ENCODE peak calls at places on chromosomes 2 and 18, in seven cellular contexts. R is tibial artery, X is astrocyte of the spinal cord, Q is colonic mucosa, Y is mucosa of descending colon, L is aorta, U is BJ. A is an unnamed sample.

GRCh38 chr2:10234013-10234306 is 68.7 kb upstream of the HPCAL1 start:
- DNase-seq in U (no peak), Q (no peak), R (peak), X (no peak), Y (no peak), L (peak), A (no peak)

GRCh38 chr2:217065695-217066405 is 206.0 kb upstream of the TNP1 start:
- DNase-seq in X (peak), L (no peak), Q (no peak), R (no peak), Y (no peak), U (peak), A (peak)

GRCh38 chr2:220482751-220483150 is 855.3 kb downstream of the SLC4A3 start:
- DNase-seq in U (no peak), R (no peak), X (no peak), L (no peak), Q (no peak), Y (no peak), A (no peak)

GRCh38 chr18:57353137-57353939 is 981 bp downstream of the ST8SIA3 start:
- DNase-seq in Y (no peak), L (no peak), Q (no peak), R (no peak), X (no peak), U (no peak), A (no peak)

GRCh38 chr2:43076676-43077075 is 149.7 kb downstream of the ZFP36L2 start:
- DNase-seq in X (no peak), Q (no peak), L (peak), Y (no peak), U (no peak), R (peak), A (no peak)

GRCh38 chr2:222290691-222291484 is 7.9 kb downstream of the PAX3 start:
- DNase-seq in L (no peak), X (peak), Q (no peak), R (no peak), Y (no peak), U (no peak), A (no peak)

GRCh38 chr2:235098736-235099494 is 147.1 kb downstream of the SH3BP4 start:
- DNase-seq in Y (no peak), Q (no peak), L (no peak), U (peak), R (no peak), X (peak), A (no peak)

GRCh38 chr2:105809099-105809473 is 64.4 kb downstream of the NCK2 start:
- DNase-seq in U (no peak), Q (no peak), Y (no peak), X (no peak), L (no peak), R (no peak), A (no peak)

GRCh38 chr18:35696307-35696706 is 114.8 kb downstream of the GALNT1 start:
- DNase-seq in R (no peak), Q (no peak), L (no peak), Y (no peak), U (no peak), X (no peak), A (no peak)

GRCh38 chr2:219836647-219837177 is 209.3 kb downstream of the SLC4A3 start:
- DNase-seq in L (no peak), X (peak), R (no peak), Y (no peak), Q (no peak), U (no peak), A (no peak)

GRCh38 chr2:71492112-71492511 is 38.8 kb downstream of the DYSF start:
- DNase-seq in R (no peak), Q (no peak), L (no peak), Y (no peak), U (no peak), X (no peak), A (no peak)

GRCh38 chr2:12816379-12817306 is 99.9 kb downstream of the TRIB2 start:
- DNase-seq in Y (no peak), Q (no peak), R (no peak), U (no peak), X (peak), L (no peak), A (no peak)

GRCh38 chr2:5942204-5942603 is 250.0 kb downstream of the SOX11 start:
- DNase-seq in X (no peak), L (no peak), Y (no peak), U (no peak), R (no peak), Q (no peak), A (no peak)

GRCh38 chr18:49168970-49169619 is 218.3 kb upstream of the SMAD7 start:
- DNase-seq in Q (peak), Y (no peak), R (no peak), U (no peak), L (no peak), X (no peak), A (no peak)

GRCh38 chr2:15909736-15910135 is 30.6 kb upstream of the MYCN start:
- DNase-seq in U (no peak), L (no peak), X (no peak), R (no peak), Y (no peak), Q (no peak), A (no peak)

GRCh38 chr2:84770280-84770679 is 110.6 kb downstream of the TRABD2A start:
- DNase-seq in R (no peak), Q (no peak), X (no peak), L (no peak), U (no peak), Y (no peak), A (no peak)

GRCh38 chr2:119423041-119423440 is 8.6 kb upstream of the TMEM37 start:
- DNase-seq in L (no peak), U (no peak), Y (no peak), X (no peak), R (peak), Q (no peak), A (no peak)

GRCh38 chr2:23475036-23475435 is 90.1 kb downstream of the KLHL29 start:
- DNase-seq in X (no peak), U (no peak), Y (no peak), L (no peak), Q (no peak), R (peak), A (no peak)

GRCh38 chr2:191565647-191566198 is 112.2 kb upstream of the NABP1 start:
- DNase-seq in L (no peak), Q (no peak), U (no peak), R (no peak), Y (no peak), X (no peak), A (no peak)

GRCh38 chr2:216849987-216850386 is 9.9 kb downstream of the TNP1 start:
- DNase-seq in R (no peak), X (no peak), Q (no peak), L (no peak), Y (no peak), U (no peak), A (no peak)

GRCh38 chr2:238128061-238129040 is 10.1 kb upstream of the KLHL30 start:
- DNase-seq in Y (peak), R (no peak), U (no peak), X (no peak), L (peak), Q (no peak), A (no peak)

GRCh38 chr2:74391209-74391579 is 11.1 kb upstream of the DCTN1 start:
- DNase-seq in L (no peak), U (no peak), Q (no peak), Y (no peak), R (no peak), X (peak), A (no peak)

GRCh38 chr2:98123286-98123685 is 36.3 kb downstream of the VWA3B start:
- DNase-seq in R (no peak), Q (no peak), L (no peak), Y (no peak), X (no peak), U (no peak), A (no peak)

GRCh38 chr18:70376914-70377258 is 88.0 kb downstream of the SOCS6 start:
- DNase-seq in Y (no peak), Q (peak), U (no peak), L (no peak), R (no peak), X (no peak), A (no peak)

GRCh38 chr2:114113527-114113926 is 223.6 kb downstream of the ACTR3 start:
- DNase-seq in L (no peak), U (no peak), R (no peak), Q (no peak), X (no peak), Y (no peak), A (no peak)

GRCh38 chr2:217604527-217605279 is 398.1 kb downstream of the TNS1 start:
- DNase-seq in Q (no peak), X (no peak), R (no peak), L (no peak), Y (no peak), U (no peak), A (no peak)

GRCh38 chr2:51628953-51629352 is 597.0 kb upstream of the NRXN1 start:
- DNase-seq in Q (no peak), L (no peak), U (no peak), Y (no peak), X (no peak), R (no peak), A (peak)

GRCh38 chr2:189913851-189914250 is 129.6 kb downstream of the PMS1 start:
- DNase-seq in X (no peak), L (no peak), Q (no peak), U (no peak), Y (no peak), R (no peak), A (no peak)

DNA sequence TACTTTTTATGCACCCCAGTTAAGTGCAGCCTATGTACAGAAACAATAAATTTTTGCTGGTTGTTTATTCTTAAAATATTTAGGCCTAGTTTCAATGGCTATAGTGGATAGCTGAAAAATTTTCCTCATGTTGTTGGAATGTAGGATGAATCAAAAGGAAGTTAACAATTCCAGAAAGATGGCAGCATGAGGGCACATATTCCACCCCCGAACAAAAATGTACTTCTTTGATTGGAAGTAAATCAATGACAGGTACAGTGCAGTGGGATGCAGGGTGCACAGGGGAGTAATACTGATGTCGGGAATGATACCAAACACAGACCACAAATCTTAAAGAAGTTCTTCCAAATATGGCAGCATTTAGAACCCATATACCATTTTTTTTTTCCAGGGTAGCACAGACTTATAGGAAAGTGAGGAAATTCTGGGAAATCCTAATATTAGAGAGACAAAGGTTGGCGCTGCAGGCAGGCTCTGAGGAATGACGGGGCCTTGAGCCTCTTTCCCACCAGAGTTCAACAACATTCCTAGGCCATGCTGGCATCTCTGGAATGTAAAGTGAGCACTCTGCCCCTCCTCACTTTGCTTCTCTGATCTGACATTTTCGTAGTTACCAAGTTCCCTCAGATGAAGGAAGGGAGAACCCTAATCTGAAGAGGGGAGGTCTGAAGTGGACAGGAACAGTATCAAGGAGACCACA is 36.6 kb upstream of the IKZF2 start:
- DNase-seq in L (no peak), Q (no peak), U (no peak), Y (no peak), R (no peak), X (peak), A (peak)
- H3K4me3 ChIP-seq in L (no peak), Q (no peak), U (no peak), Y (no peak), R (no peak), X (no peak), A (no peak)

GRCh38 chr18:12750708-12751502 is 48.1 kb downstream of the PSMG2 start:
- DNase-seq in R (no peak), L (no peak), U (no peak), Y (no peak), X (no peak), Q (no peak), A (no peak)

GRCh38 chr18:12749136-12749535 is 46.3 kb downstream of the PSMG2 start:
- DNase-seq in U (no peak), R (no peak), X (no peak), Y (no peak), L (no peak), Q (no peak), A (no peak)

GRCh38 chr18:12748671-12749070 is 45.8 kb downstream of the PSMG2 start:
- DNase-seq in X (no peak), U (no peak), L (no peak), R (no peak), Q (no peak), Y (no peak), A (no peak)

GRCh38 chr18:12751503-12751884 is 48.7 kb downstream of the PSMG2 start:
- DNase-seq in R (peak), X (no peak), L (no peak), Q (no peak), U (no peak), Y (no peak), A (no peak)

DNA sequence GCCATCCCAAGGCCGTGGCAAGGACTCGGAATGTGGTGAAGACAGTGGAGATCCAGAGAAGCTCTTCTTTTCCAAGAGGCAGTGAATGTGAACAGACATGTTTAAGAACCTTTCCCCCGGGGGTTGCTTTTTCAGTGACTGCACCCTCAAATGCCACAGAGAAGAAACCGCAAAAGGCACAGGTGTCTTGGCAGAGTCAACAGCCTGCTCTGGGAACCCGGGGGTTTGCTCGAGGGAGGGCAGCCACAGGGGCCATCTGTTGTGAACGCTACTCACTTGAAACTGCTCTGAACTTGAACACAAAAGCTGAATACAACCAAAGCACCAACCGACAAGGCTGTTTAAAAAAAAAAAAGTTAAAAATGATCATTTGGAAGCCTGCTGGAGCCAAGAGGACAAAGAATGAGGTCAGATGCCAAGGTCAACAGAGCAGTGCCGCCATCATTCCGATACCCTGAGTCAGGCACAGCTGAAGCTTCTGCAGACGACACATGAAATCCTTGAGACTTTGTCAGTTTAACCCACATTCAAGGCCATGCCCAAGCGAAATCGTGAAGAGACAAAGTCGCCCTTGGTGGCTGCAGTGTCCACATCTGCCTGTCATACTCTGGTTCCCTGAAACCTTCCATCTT is 47.4 kb downstream of the PSMG2 start:
- DNase-seq in R (no peak), Q (no peak), L (no peak), X (no peak), U (no peak), Y (no peak), A (no peak)
- H3K4me3 ChIP-seq in R (no peak), Q (no peak), L (no peak), X (no peak), U (no peak), Y (no peak), A (no peak)

DNA sequence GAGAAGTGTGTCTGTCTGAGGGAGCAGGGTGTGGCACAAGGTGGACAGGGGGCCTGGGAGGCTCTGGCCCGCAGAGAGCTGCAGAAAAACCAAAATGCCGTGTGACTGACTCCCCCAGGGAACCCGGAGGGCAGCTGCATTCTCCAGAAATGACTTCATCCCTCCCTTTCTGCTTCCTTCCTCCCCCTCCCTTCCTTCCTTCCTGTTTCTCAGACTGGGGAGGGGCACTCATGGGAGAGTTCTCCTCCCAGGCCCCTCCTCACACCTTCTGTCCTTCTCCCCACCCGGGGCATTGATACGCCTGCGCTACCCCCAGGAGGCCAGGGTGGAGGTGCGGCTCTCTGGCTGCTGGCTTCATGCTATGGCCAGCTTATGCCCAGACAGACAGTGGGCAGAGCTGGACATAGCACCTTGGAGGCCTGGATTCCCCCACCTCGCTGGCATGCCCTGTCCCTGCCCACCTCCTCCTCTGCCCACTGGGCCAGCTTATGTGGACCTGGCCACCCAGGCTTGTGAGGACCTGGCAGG is 8.2 kb upstream of the GPR17 start:
- DNase-seq in R (no peak), U (peak), Y (peak), L (no peak), X (peak), Q (no peak), A (peak)
- H3K4me3 ChIP-seq in R (no peak), U (no peak), Y (no peak), L (no peak), X (no peak), Q (no peak), A (no peak)

DNA sequence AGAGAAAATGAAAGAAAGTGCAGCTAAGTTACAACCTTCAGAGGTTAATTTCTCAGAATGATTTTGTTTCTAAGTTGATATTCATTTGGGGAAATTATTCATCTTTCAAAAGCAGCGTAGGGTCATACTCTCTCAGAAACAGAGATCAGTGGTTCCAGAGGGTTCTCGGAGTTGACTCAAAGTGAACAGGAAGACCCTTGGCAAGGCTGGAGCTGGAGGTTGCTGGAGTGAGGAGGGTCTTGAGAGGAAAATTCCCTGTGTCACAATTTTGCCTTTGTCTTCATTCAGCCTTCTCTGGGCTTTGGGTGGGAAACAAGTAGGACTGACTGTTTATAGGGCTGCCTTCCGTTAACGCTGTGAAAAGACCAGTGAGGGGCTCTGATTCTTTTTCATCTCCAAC is 168.3 kb downstream of the ICOS start:
- DNase-seq in X (no peak), Y (no peak), Q (no peak), U (no peak), R (no peak), L (no peak), A (no peak)
- H3K4me3 ChIP-seq in X (no peak), Y (no peak), Q (no peak), U (no peak), R (no peak), L (no peak), A (no peak)

GRCh38 chr2:205245652-205246051 is 436.6 kb upstream of the NRP2 start:
- DNase-seq in U (peak), Q (no peak), R (no peak), L (no peak), X (peak), Y (no peak), A (peak)
- H3K4me3 ChIP-seq in U (no peak), Q (no peak), R (no peak), L (no peak), X (no peak), Y (no peak), A (no peak)

GRCh38 chr2:164913011-164913410 is 42.3 kb downstream of the SLC38A11 start:
- DNase-seq in X (no peak), R (no peak), Y (no peak), U (no peak), L (no peak), Q (no peak), A (no peak)
- H3K4me3 ChIP-seq in X (no peak), R (no peak), Y (no peak), U (no peak), L (no peak), Q (no peak), A (no peak)

GRCh38 chr2:88503771-88504170 is 51.3 kb upstream of the FOXI3 start:
- DNase-seq in L (no peak), U (no peak), X (no peak), Y (no peak), R (no peak), Q (no peak), A (no peak)
- H3K4me3 ChIP-seq in L (no peak), U (no peak), X (no peak), Y (no peak), R (no peak), Q (no peak), A (no peak)

DNA sequence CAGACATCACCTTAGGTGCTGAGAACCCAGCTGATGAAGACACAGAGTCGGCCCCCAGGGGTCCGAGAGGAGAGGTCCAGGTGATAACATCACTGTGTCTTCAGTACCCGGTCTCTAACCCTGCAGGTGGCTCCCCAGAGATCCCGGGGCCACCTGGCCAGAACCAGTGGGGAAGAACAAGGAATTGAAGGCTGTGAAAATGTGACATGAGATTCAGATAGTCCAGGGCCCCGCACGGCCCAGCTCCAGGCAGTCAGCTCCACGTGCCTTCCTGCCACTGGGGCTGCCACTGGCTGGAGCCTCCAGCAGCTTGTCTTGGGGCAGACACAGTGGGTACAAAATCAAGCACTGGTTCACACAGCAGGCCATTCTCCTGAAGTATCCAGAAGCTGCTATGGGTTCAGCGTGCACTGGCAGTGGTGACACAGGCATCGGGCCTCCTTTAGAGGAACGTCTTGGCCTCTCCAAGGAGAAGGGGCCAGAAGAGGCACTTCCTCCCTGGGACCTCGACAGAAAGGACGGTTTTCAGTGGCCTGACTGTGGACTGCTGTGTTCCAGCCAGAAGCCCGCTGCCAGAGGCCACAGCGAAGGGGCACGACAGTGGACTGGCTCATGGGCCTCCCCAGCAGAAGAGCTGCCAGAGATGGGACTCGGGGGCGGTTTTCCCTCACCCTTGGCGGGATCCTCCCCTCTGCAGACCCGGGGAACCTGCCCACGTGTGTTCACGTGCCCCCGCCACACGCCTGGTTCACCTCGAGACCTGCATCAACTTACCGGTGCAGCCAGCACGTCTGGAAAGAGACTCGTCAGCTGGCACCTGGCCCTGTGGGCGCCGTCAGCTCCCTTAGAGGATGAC is 150.4 kb downstream of the HDAC4 start:
- DNase-seq in L (peak), Q (no peak), R (peak), U (no peak), X (no peak), Y (no peak), A (no peak)
- H3K4me3 ChIP-seq in L (no peak), Q (no peak), R (no peak), U (no peak), X (no peak), Y (no peak), A (no peak)

GRCh38 chr2:30777662-30778505 is 29.4 kb downstream of the CAPN13 start:
- DNase-seq in Q (peak), X (no peak), U (no peak), Y (no peak), R (no peak), L (no peak), A (no peak)

GRCh38 chr2:30775833-30776232 is 31.4 kb downstream of the CAPN13 start:
- DNase-seq in Y (no peak), R (no peak), L (no peak), Q (peak), U (no peak), X (no peak), A (no peak)

GRCh38 chr2:30780776-30781330 is 26.4 kb downstream of the CAPN13 start:
- DNase-seq in Q (peak), L (no peak), R (no peak), Y (no peak), U (no peak), X (no peak), A (no peak)

GRCh38 chr2:30776831-30777652 is 30.2 kb downstream of the CAPN13 start:
- DNase-seq in U (no peak), R (no peak), Y (peak), L (no peak), Q (peak), X (no peak), A (no peak)

GRCh38 chr2:30778611-30779010 is 28.6 kb downstream of the CAPN13 start:
- DNase-seq in X (no peak), Q (no peak), Y (no peak), U (no peak), L (no peak), R (no peak), A (no peak)
- H3K4me3 ChIP-seq in X (no peak), Q (no peak), Y (no peak), U (no peak), L (no peak), R (no peak), A (no peak)